ENCODE peak calls at places on chromosomes 12 and 14, in seven cellular contexts. W is amniotic stem cell, E is NB4, M is A549, S is HFFc6, G is GM04503, D is fibroblast of villous mesenchyme. N is an unnamed sample.

GRCh38 chr12:79877246-79877645 is 57.7 kb downstream of the PPP1R12A start:
- DNase-seq in W (no peak), S (no peak), M (no peak), E (no peak), D (no peak), G (no peak), N (no peak)

GRCh38 chr12:64950899-64951298 is 126.5 kb downstream of the TBC1D30 start:
- DNase-seq in D (no peak), M (no peak), W (no peak), S (no peak), E (no peak), G (no peak), N (no peak)

GRCh38 chr12:34395056-34396005 is 373.0 kb downstream of the ALG10 start:
- DNase-seq in E (no peak), G (no peak), D (no peak), M (no peak), S (no peak), W (no peak), N (no peak)

GRCh38 chr12:72491399-72491798 is 219.2 kb downstream of the TRHDE start:
- DNase-seq in M (no peak), D (peak), S (no peak), W (peak), G (peak), E (no peak), N (no peak)

GRCh38 chr14:30291216-30291615 is 267.7 kb upstream of the G2E3 start:
- DNase-seq in W (peak), M (no peak), G (peak), E (no peak), S (peak), D (no peak), N (no peak)

GRCh38 chr14:43407721-43408120 is 1099.4 kb downstream of the FSCB start:
- DNase-seq in E (no peak), D (no peak), M (no peak), G (no peak), S (no peak), W (no peak), N (no peak)

GRCh38 chr14:103728721-103729120 is 13.1 kb downstream of the ZFYVE21 start:
- DNase-seq in S (no peak), W (no peak), M (no peak), E (no peak), G (no peak), D (no peak), N (no peak)

GRCh38 chr14:81400202-81400678 is at the start of gene STON2:
- DNase-seq in E (peak), M (peak), D (peak), W (no peak), S (peak), G (no peak), N (no peak)

GRCh38 chr12:85279449-85280137 is 427 bp upstream of the ALX1 start:
- DNase-seq in G (no peak), M (no peak), W (no peak), S (no peak), E (no peak), D (no peak), N (no peak)

GRCh38 chr12:107670999-107671643 is 14.5 kb upstream of the PWP1 start:
- DNase-seq in M (no peak), G (no peak), E (peak), S (no peak), D (peak), W (no peak), N (peak)

GRCh38 chr12:96196781-96197180 is 2.6 kb downstream of the ELK3 start:
- DNase-seq in S (peak), D (peak), E (no peak), G (no peak), M (no peak), W (no peak), N (no peak)

GRCh38 chr12:88579572-88579940 is 715 bp downstream of the KITLG start:
- DNase-seq in S (no peak), D (no peak), M (peak), G (no peak), E (no peak), W (peak), N (no peak)

GRCh38 chr12:129351481-129351880 is 498.2 kb downstream of the GLT1D1 start:
- DNase-seq in M (no peak), E (no peak), W (peak), S (no peak), G (no peak), D (no peak), N (no peak)